ENCODE peak calls at places on chromosomes 11 and 22, in seven cellular contexts. T is mucosa of descending colon, J is hepatocyte, B is PC-3, X is A549, M is GM23338, D is IMR-90. S is an unnamed sample.

GRCh38 chr11:11075515-11076171 is 217.8 kb upstream of the ZBED5 start:
- DNase-seq in T (no peak), J (no peak), B (peak), X (no peak), M (peak), D (no peak), S (no peak)

GRCh38 chr11:134027671-134028070 is 41.2 kb upstream of the JAM3 start:
- DNase-seq in T (no peak), J (no peak), B (no peak), X (no peak), M (no peak), D (no peak), S (no peak)

GRCh38 chr22:24137595-24137994 is 43.7 kb upstream of the SUSD2 start:
- DNase-seq in T (no peak), J (peak), B (no peak), X (no peak), M (no peak), D (peak), S (no peak)

GRCh38 chr11:102384419-102385052 is 37.5 kb downstream of the BIRC2 start:
- DNase-seq in T (no peak), J (no peak), B (no peak), X (no peak), M (no peak), D (no peak), S (no peak)

GRCh38 chr11:21625982-21626381 is 566.9 kb upstream of the ANO5 start:
- DNase-seq in T (no peak), J (no peak), B (no peak), X (no peak), M (no peak), D (no peak), S (no peak)

GRCh38 chr11:69122642-69123431 is 32.9 kb upstream of the SMIM38 start:
- DNase-seq in T (peak), J (peak), B (peak), X (peak), M (peak), D (peak), S (no peak)

GRCh38 chr22:46450931-46451660 is 86.3 kb downstream of the CELSR1 start:
- DNase-seq in T (peak), J (peak), B (peak), X (no peak), M (no peak), D (no peak), S (no peak)

GRCh38 chr11:67345247-67345948 is 7.9 kb downstream of the POLD4 start:
- DNase-seq in T (no peak), J (no peak), B (peak), X (no peak), M (no peak), D (no peak), S (no peak)

GRCh38 chr22:32411388-32411787 is 659 bp downstream of the RTCB start:
- DNase-seq in T (no peak), J (peak), B (peak), X (no peak), M (peak), D (peak), S (no peak)

GRCh38 chr11:78216571-78217287 is 28.0 kb downstream of the USP35 start:
- DNase-seq in T (no peak), J (no peak), B (peak), X (peak), M (no peak), D (no peak), S (no peak)

GRCh38 chr11:57801185-57801490 is 39.5 kb downstream of the CTNND1 start:
- DNase-seq in T (no peak), J (no peak), B (no peak), X (no peak), M (no peak), D (no peak), S (no peak)

GRCh38 chr22:33240901-33241300 is 182.7 kb upstream of the SYN3 start:
- DNase-seq in T (no peak), J (no peak), B (no peak), X (no peak), M (no peak), D (no peak), S (no peak)

GRCh38 chr11:20054584-20054983 is 105.7 kb downstream of the DBX1 start:
- DNase-seq in T (no peak), J (no peak), B (no peak), X (no peak), M (no peak), D (no peak), S (no peak)

GRCh38 chr11:48104562-48104924 is 112.1 kb upstream of the OR4B1 start:
- DNase-seq in T (no peak), J (no peak), B (no peak), X (no peak), M (no peak), D (no peak), S (no peak)

GRCh38 chr11:96061730-96062524 is 138.0 kb upstream of the MTMR2 start:
- DNase-seq in T (no peak), J (peak), B (peak), X (no peak), M (no peak), D (peak), S (no peak)

GRCh38 chr11:47408598-47409439 is 429 bp downstream of the SLC39A13 start:
- DNase-seq in T (peak), J (peak), B (peak), X (peak), M (peak), D (peak), S (no peak)

GRCh38 chr11:108664730-108665525 is at the start of gene DDX10:
- DNase-seq in T (peak), J (peak), B (peak), X (peak), M (peak), D (peak), S (peak)
- TF ChIP-seq CTCF in T (no peak), J (peak), B (peak), X (no peak), M (no peak), D (peak), S (no peak)

DNA sequence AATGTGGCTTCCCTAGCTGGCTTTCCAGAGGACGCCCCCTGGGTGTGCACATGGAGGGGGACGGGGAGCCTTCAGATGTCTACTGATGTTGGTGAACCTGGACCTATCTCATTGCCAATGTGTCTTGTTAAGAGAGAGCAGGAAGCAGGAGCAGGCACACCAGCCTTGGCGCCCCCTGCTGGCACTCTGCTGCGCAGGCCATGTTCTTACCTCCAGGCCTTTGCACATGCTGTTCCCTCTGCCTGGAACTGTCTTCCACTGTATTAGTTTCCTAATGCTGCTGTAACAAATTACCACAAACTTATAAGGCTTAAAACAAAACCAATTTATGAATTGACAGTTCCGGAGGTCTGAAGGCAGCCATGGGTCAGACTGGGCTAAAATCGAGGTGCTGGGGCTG is 23.6 kb upstream of the MN1 start:
- DNase-seq in T (no peak), J (no peak), B (no peak), X (peak), M (peak), D (no peak), S (peak)
- TF ChIP-seq CTCF in T (no peak), J (peak), B (peak), X (peak), M (peak), D (peak), S (peak)

GRCh38 chr22:17903564-17904295 is 120.6 kb downstream of the MICAL3 start:
- DNase-seq in T (no peak), J (no peak), B (no peak), X (no peak), M (peak), D (no peak), S (no peak)
- TF ChIP-seq CTCF in T (no peak), J (no peak), B (no peak), X (no peak), M (no peak), D (no peak), S (no peak)

DNA sequence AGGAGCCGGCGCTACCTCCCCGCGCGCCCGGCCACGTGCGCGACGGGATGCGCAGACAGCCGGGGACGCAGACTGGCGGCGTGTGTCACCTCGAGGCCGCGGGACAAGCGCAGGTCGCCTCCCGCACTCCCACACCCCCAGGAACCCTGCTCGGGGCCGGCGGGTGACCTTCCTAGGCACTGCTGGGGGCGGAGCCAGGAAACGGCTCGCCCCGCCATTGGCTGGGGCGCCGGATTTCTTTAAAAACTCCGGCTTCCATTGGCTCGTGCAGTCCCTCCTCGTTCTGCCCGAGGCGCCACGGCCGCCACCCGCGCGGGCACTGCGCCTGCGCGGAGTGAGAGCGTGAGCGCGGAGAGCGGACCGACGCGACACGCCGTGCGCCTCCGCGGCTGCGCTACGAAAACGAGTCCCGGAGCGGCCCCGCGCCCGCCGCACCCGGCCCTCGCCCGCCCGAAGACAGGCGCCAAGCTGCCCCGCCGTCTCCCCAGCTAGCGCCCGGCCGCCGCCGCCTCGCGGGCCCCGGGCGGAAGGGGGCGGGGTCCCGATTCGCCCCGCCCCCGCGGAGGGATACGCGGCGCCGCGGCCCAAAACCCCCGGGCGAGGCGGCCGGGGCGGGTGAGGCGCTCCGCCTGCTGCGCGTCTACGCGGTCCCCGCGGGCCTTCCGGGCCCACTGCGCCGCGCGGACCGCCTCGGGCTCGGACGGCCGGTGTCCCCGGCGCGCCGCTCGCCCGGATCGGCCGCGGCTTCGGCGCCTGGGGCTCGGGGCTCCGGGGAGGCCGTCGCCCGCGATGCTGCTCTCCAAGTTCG is at the start of gene PIM3:
- DNase-seq in T (peak), J (peak), B (peak), X (peak), M (peak), D (peak), S (peak)
- TF ChIP-seq CTCF in T (no peak), J (no peak), B (no peak), X (no peak), M (no peak), D (no peak), S (no peak)

DNA sequence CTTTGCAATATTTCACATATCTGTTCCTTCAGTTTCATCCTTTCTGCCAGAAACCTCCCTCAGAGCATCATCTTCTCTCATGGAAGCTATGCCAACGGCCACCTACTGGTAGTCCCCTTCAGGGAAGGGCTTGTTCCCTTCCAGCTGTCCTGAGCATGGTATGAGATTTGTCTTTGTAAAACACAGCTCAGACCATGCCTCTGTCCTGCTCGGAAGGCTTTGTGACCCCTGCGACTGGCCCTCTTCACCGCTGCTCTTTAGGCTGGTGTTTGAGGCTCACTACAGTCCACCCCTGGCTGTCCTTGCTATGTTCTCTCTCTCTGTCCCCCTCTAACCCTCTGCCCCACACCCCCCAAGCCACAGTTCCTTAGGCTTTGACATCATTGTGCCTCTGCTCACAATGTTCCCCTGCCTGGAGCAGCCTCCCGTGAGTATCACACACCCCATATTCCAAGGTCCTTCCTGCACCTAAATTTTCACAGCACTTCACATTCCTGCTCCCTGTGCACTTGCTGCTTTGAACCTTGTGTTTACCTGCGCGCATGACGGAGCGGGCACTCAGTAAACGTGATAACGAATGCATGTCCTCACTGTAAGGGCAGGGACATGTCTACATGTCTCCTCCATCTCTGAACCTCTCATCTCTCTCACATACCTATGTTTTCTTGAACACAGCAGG is 24.0 kb upstream of the ACER3 start:
- DNase-seq in T (no peak), J (no peak), B (no peak), X (no peak), M (no peak), D (no peak), S (no peak)
- TF ChIP-seq CTCF in T (no peak), J (no peak), B (peak), X (no peak), M (no peak), D (peak), S (no peak)